ENCODE peak calls at places on chromosomes 11 and 22, in four cellular contexts. G, L, J and X are unnamed samples.

GRCh38 chr11:116207781-116208180 is 565.0 kb downstream of the BUD13 start:
- DNase-seq in J (peak), G (no peak), L (no peak), X (no peak)

GRCh38 chr22:36471341-36471821 is 10.1 kb downstream of the TXN2 start:
- DNase-seq in L (no peak), J (no peak), G (no peak), X (no peak)

GRCh38 chr11:27116684-27117083 is 76.1 kb downstream of the BBOX1 start:
- DNase-seq in G (no peak), L (no peak), J (no peak), X (no peak)

GRCh38 chr11:6568191-6568918 is 35.1 kb downstream of the RRP8 start:
- DNase-seq in J (peak), L (peak), G (peak), X (no peak)

GRCh38 chr11:78132475-78132874 is 7.0 kb downstream of the ALG8 start:
- DNase-seq in G (no peak), J (no peak), L (no peak), X (no peak)

GRCh38 chr11:554428-554823 is 6.1 kb downstream of the LMNTD2 start:
- DNase-seq in J (no peak), L (no peak), G (no peak), X (no peak)

GRCh38 chr11:45060707-45061106 is 85.7 kb upstream of the PRDM11 start:
- DNase-seq in J (no peak), L (no peak), G (no peak), X (no peak)

GRCh38 chr11:26621147-26621546 is 49.1 kb upstream of the MUC15 start:
- DNase-seq in L (no peak), J (no peak), G (no peak), X (no peak)

GRCh38 chr22:32634424-32634981 is 159.9 kb downstream of the FBXO7 start:
- DNase-seq in L (no peak), J (no peak), G (no peak), X (no peak)

GRCh38 chr11:1548221-1549070 is 23.6 kb downstream of the DUSP8 start:
- DNase-seq in L (peak), G (peak), J (peak), X (no peak)

GRCh38 chr11:123904932-123905331 is 3.0 kb downstream of the OR8D4 start:
- DNase-seq in J (no peak), G (no peak), L (no peak), X (no peak)

GRCh38 chr22:38754247-38755154 is 1.3 kb downstream of the SUN2 start:
- DNase-seq in G (no peak), J (peak), L (peak), X (no peak)

GRCh38 chr11:120512727-120513435 is 1.3 kb downstream of the GRIK4 start:
- DNase-seq in G (no peak), J (no peak), L (peak), X (no peak)

GRCh38 chr11:132632641-132633124 is 899.6 kb downstream of the OPCML start:
- DNase-seq in J (no peak), G (no peak), L (peak), X (no peak)

GRCh38 chr11:35487532-35488078 is 37.8 kb downstream of the PAMR1 start:
- DNase-seq in J (peak), G (peak), L (no peak), X (no peak)

GRCh38 chr11:111635706-111636045 is 33.4 kb downstream of the SIK2 start:
- DNase-seq in J (peak), G (no peak), L (peak), X (no peak)

GRCh38 chr22:37659066-37659896 is 758 bp downstream of the PDXP start:
- DNase-seq in J (peak), G (no peak), L (no peak), X (no peak)

GRCh38 chr11:114253771-114254170 is 42.4 kb upstream of the NNMT start:
- DNase-seq in L (no peak), J (no peak), G (no peak), X (no peak)

GRCh38 chr11:128603752-128604472 is 16.6 kb upstream of the ETS1 start:
- DNase-seq in J (no peak), L (no peak), G (no peak), X (no peak)

GRCh38 chr11:78689558-78690153 is 115.0 kb upstream of the NARS2 start:
- DNase-seq in G (no peak), L (no peak), J (no peak), X (no peak)

GRCh38 chr11:85947431-85948272 is 92.5 kb downstream of the CCDC83 start:
- DNase-seq in J (no peak), G (no peak), L (no peak), X (no peak)

GRCh38 chr11:120391297-120391696 is 55.1 kb downstream of the ARHGEF12 start:
- DNase-seq in G (no peak), J (no peak), L (no peak), X (no peak)